ENCODE peak calls at places on chromosomes 2 and 18, in eight cellular contexts. One of them, this sample, is unnamed.

GRCh38 chr2:237487496-237487895 is 445 bp downstream of the MLPH start:
- DNase-seq in GM12892: no peak
- DNase-seq in A549: no peak
- DNase-seq in endothelial cell of umbilical vein: no peak
- DNase-seq in uterus: no peak
- DNase-seq in tibial nerve: no peak
- DNase-seq in breast epithelium: peak; percentile 54
- DNase-seq in Peyer's patch: no peak
- DNase-seq in this sample: no peak

GRCh38 chr2:72989770-72990556 is 72.6 kb downstream of the EMX1 start:
- DNase-seq in endothelial cell of umbilical vein: no peak
- DNase-seq in A549: no peak
- DNase-seq in GM12892: no peak
- DNase-seq in Peyer's patch: peak; percentile 33
- DNase-seq in tibial nerve: no peak
- DNase-seq in breast epithelium: no peak
- DNase-seq in uterus: peak; percentile 14
- DNase-seq in this sample: no peak

GRCh38 chr18:74286106-74286856 is 5.5 kb downstream of the CYB5A start:
- DNase-seq in tibial nerve: no peak
- DNase-seq in Peyer's patch: no peak
- DNase-seq in A549: no peak
- DNase-seq in GM12892: no peak
- DNase-seq in uterus: no peak
- DNase-seq in endothelial cell of umbilical vein: no peak
- DNase-seq in breast epithelium: no peak
- DNase-seq in this sample: no peak

GRCh38 chr2:158797963-158798700 is 3.0 kb downstream of the DAPL1 start:
- DNase-seq in GM12892: no peak
- DNase-seq in tibial nerve: no peak
- DNase-seq in A549: no peak
- DNase-seq in Peyer's patch: no peak
- DNase-seq in uterus: no peak
- DNase-seq in breast epithelium: no peak
- DNase-seq in endothelial cell of umbilical vein: peak; percentile 37
- DNase-seq in this sample: no peak

GRCh38 chr18:76530846-76531245 is 35.8 kb upstream of the ZNF516 start:
- DNase-seq in breast epithelium: no peak
- DNase-seq in tibial nerve: no peak
- DNase-seq in uterus: no peak
- DNase-seq in GM12892: no peak
- DNase-seq in Peyer's patch: no peak
- DNase-seq in endothelial cell of umbilical vein: no peak
- DNase-seq in A549: no peak
- DNase-seq in this sample: peak; percentile 64

GRCh38 chr18:73945130-73945792 is 202.4 kb downstream of the FBXO15 start:
- DNase-seq in Peyer's patch: no peak
- DNase-seq in A549: no peak
- DNase-seq in tibial nerve: no peak
- DNase-seq in GM12892: no peak
- DNase-seq in endothelial cell of umbilical vein: no peak
- DNase-seq in breast epithelium: no peak
- DNase-seq in uterus: no peak
- DNase-seq in this sample: no peak

GRCh38 chr2:120917876-120918275 is 182.2 kb downstream of the GLI2 start:
- DNase-seq in tibial nerve: no peak
- DNase-seq in breast epithelium: no peak
- DNase-seq in A549: no peak
- DNase-seq in uterus: no peak
- DNase-seq in Peyer's patch: no peak
- DNase-seq in GM12892: no peak
- DNase-seq in endothelial cell of umbilical vein: no peak
- DNase-seq in this sample: no peak

GRCh38 chr2:212330263-212330662 is 208.3 kb downstream of the ERBB4 start:
- DNase-seq in endothelial cell of umbilical vein: no peak
- DNase-seq in uterus: no peak
- DNase-seq in tibial nerve: no peak
- DNase-seq in GM12892: no peak
- DNase-seq in Peyer's patch: no peak
- DNase-seq in breast epithelium: no peak
- DNase-seq in A549: no peak
- DNase-seq in this sample: no peak

GRCh38 chr2:80054339-80054675 is 250.2 kb downstream of the LRRTM1 start:
- DNase-seq in GM12892: no peak
- DNase-seq in Peyer's patch: no peak
- DNase-seq in tibial nerve: no peak
- DNase-seq in endothelial cell of umbilical vein: no peak
- DNase-seq in breast epithelium: no peak
- DNase-seq in uterus: no peak
- DNase-seq in A549: no peak
- DNase-seq in this sample: no peak

GRCh38 chr2:11762031-11762430 is 15.6 kb downstream of the LPIN1 start:
- DNase-seq in tibial nerve: no peak
- DNase-seq in Peyer's patch: no peak
- DNase-seq in GM12892: no peak
- DNase-seq in breast epithelium: no peak
- DNase-seq in A549: no peak
- DNase-seq in uterus: no peak
- DNase-seq in endothelial cell of umbilical vein: no peak
- DNase-seq in this sample: no peak

GRCh38 chr2:130353291-130354134 is 2.3 kb upstream of the PTPN18 start:
- DNase-seq in endothelial cell of umbilical vein: no peak
- DNase-seq in uterus: no peak
- DNase-seq in tibial nerve: no peak
- DNase-seq in GM12892: no peak
- DNase-seq in A549: no peak
- DNase-seq in breast epithelium: no peak
- DNase-seq in Peyer's patch: no peak
- DNase-seq in this sample: no peak

GRCh38 chr2:216491757-216492635 is 6.6 kb upstream of the RPL37A start:
- DNase-seq in tibial nerve: no peak
- DNase-seq in breast epithelium: no peak
- DNase-seq in endothelial cell of umbilical vein: no peak
- DNase-seq in Peyer's patch: no peak
- DNase-seq in GM12892: no peak
- DNase-seq in A549: no peak
- DNase-seq in uterus: no peak
- DNase-seq in this sample: peak; percentile 99

GRCh38 chr2:70143314-70144150 is 47.3 kb downstream of the C2orf42 start:
- DNase-seq in endothelial cell of umbilical vein: peak; percentile 78
- DNase-seq in GM12892: no peak
- DNase-seq in tibial nerve: no peak
- DNase-seq in A549: no peak
- DNase-seq in Peyer's patch: peak; percentile 56
- DNase-seq in breast epithelium: peak; percentile 65
- DNase-seq in uterus: peak; percentile 67
- DNase-seq in this sample: peak; percentile 69
- TF ChIP-seq POLR2A in endothelial cell of umbilical vein: no peak
- TF ChIP-seq POLR2A in GM12892: no peak
- TF ChIP-seq POLR2A in tibial nerve: no peak
- TF ChIP-seq POLR2A in A549: peak; percentile 41
- TF ChIP-seq POLR2A in Peyer's patch: peak; percentile 29
- TF ChIP-seq POLR2A in breast epithelium: no peak
- TF ChIP-seq POLR2A in uterus: no peak
- TF ChIP-seq POLR2A in this sample: no peak

GRCh38 chr2:27920148-27920885 is 29.8 kb downstream of the BABAM2 start:
- DNase-seq in breast epithelium: no peak
- DNase-seq in endothelial cell of umbilical vein: peak; percentile 95
- DNase-seq in Peyer's patch: no peak
- DNase-seq in tibial nerve: no peak
- DNase-seq in uterus: no peak
- DNase-seq in GM12892: no peak
- DNase-seq in A549: peak; percentile 48
- DNase-seq in this sample: peak; percentile 72
- TF ChIP-seq POLR2A in breast epithelium: no peak
- TF ChIP-seq POLR2A in endothelial cell of umbilical vein: no peak
- TF ChIP-seq POLR2A in Peyer's patch: no peak
- TF ChIP-seq POLR2A in tibial nerve: no peak
- TF ChIP-seq POLR2A in uterus: peak; percentile 30
- TF ChIP-seq POLR2A in GM12892: no peak
- TF ChIP-seq POLR2A in A549: no peak
- TF ChIP-seq POLR2A in this sample: no peak

GRCh38 chr18:22031581-22031980 is 137.8 kb upstream of the GATA6 start:
- DNase-seq in tibial nerve: no peak
- DNase-seq in GM12892: no peak
- DNase-seq in endothelial cell of umbilical vein: no peak
- DNase-seq in A549: no peak
- DNase-seq in Peyer's patch: no peak
- DNase-seq in uterus: no peak
- DNase-seq in breast epithelium: no peak
- DNase-seq in this sample: no peak
- TF ChIP-seq POLR2A in tibial nerve: no peak
- TF ChIP-seq POLR2A in GM12892: no peak
- TF ChIP-seq POLR2A in endothelial cell of umbilical vein: no peak
- TF ChIP-seq POLR2A in A549: no peak
- TF ChIP-seq POLR2A in Peyer's patch: no peak
- TF ChIP-seq POLR2A in uterus: no peak
- TF ChIP-seq POLR2A in breast epithelium: no peak
- TF ChIP-seq POLR2A in this sample: no peak

DNA sequence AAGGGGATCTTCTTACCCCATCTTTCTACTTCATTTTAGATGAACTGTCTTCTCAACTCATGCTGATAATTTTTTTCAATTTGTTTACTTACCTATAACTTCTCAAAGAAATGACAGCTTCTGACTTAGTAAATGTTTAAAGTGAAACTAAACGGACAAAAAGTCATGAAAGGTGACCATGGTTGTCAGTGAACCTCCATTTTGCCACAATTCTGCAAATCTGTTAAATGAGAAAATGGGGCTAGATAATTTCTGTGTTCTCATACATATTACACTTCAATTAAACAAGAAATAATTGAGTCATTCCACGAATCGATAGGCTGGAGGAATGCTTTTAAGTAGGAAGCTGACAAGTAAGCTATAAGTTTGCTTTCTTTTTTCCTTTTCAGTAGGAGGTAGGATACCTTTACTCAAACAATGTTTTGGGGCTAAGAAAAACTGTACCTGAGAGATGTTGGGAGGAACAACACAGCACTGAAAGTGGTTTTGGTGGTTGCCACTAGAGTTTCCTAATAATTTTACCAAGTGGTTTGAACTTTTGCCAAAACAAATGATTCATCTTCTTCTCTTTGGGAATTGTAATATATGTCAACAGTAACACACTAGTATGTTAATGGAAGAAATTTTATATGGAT is 17.1 kb downstream of the DYNAP start:
- DNase-seq in GM12892: no peak
- DNase-seq in endothelial cell of umbilical vein: peak; percentile 3
- DNase-seq in breast epithelium: no peak
- DNase-seq in Peyer's patch: no peak
- DNase-seq in uterus: no peak
- DNase-seq in tibial nerve: no peak
- DNase-seq in A549: no peak
- DNase-seq in this sample: peak; percentile 10
- TF ChIP-seq POLR2A in GM12892: no peak
- TF ChIP-seq POLR2A in endothelial cell of umbilical vein: no peak
- TF ChIP-seq POLR2A in breast epithelium: no peak
- TF ChIP-seq POLR2A in Peyer's patch: no peak
- TF ChIP-seq POLR2A in uterus: no peak
- TF ChIP-seq POLR2A in tibial nerve: no peak
- TF ChIP-seq POLR2A in A549: no peak
- TF ChIP-seq POLR2A in this sample: no peak

GRCh38 chr2:190881074-190881479 is 456 bp downstream of the GLS start:
- DNase-seq in breast epithelium: no peak
- DNase-seq in tibial nerve: no peak
- DNase-seq in A549: no peak
- DNase-seq in endothelial cell of umbilical vein: no peak
- DNase-seq in Peyer's patch: no peak
- DNase-seq in GM12892: no peak
- DNase-seq in uterus: no peak
- DNase-seq in this sample: no peak

GRCh38 chr2:190880374-190881073 is at the start of gene GLS:
- DNase-seq in tibial nerve: peak; percentile 94
- DNase-seq in Peyer's patch: peak; percentile 98
- DNase-seq in endothelial cell of umbilical vein: peak; percentile 98
- DNase-seq in GM12892: peak; percentile 89
- DNase-seq in A549: peak; percentile 95
- DNase-seq in breast epithelium: peak; percentile 95
- DNase-seq in uterus: peak; percentile 97
- DNase-seq in this sample: peak; percentile 98

GRCh38 chr2:190882831-190883582 is 2.4 kb downstream of the GLS start:
- DNase-seq in uterus: no peak
- DNase-seq in endothelial cell of umbilical vein: peak; percentile 45
- DNase-seq in Peyer's patch: no peak
- DNase-seq in A549: no peak
- DNase-seq in GM12892: no peak
- DNase-seq in breast epithelium: no peak
- DNase-seq in tibial nerve: no peak
- DNase-seq in this sample: peak; percentile 69

GRCh38 chr2:190882327-190882766 is 1.7 kb downstream of the GLS start:
- DNase-seq in GM12892: no peak
- DNase-seq in Peyer's patch: no peak
- DNase-seq in breast epithelium: no peak
- DNase-seq in tibial nerve: no peak
- DNase-seq in endothelial cell of umbilical vein: peak; percentile 83
- DNase-seq in uterus: no peak
- DNase-seq in A549: no peak
- DNase-seq in this sample: no peak

GRCh38 chr2:190881480-190882326 is 1.1 kb downstream of the GLS start:
- DNase-seq in Peyer's patch: peak; percentile 81
- DNase-seq in A549: no peak
- DNase-seq in uterus: peak; percentile 57
- DNase-seq in endothelial cell of umbilical vein: peak; percentile 84
- DNase-seq in tibial nerve: peak; percentile 67
- DNase-seq in breast epithelium: peak; percentile 55
- DNase-seq in GM12892: peak; percentile 26
- DNase-seq in this sample: peak; percentile 87
- TF ChIP-seq POLR2A in Peyer's patch: no peak
- TF ChIP-seq POLR2A in A549: peak; percentile 18
- TF ChIP-seq POLR2A in uterus: no peak
- TF ChIP-seq POLR2A in endothelial cell of umbilical vein: peak; percentile 19
- TF ChIP-seq POLR2A in tibial nerve: peak; percentile 22
- TF ChIP-seq POLR2A in breast epithelium: peak; percentile 18
- TF ChIP-seq POLR2A in GM12892: peak; percentile 81
- TF ChIP-seq POLR2A in this sample: peak; percentile 43

This sample was measured in NB4.